ENCODE peak calls at places on chromosomes 6 and 20, in four cellular contexts. X is epithelial cell of esophagus, I is nucleus accumbens, Z is LHCN-M2. V is an unnamed sample.

GRCh38 chr20:49610701-49611538 is 43.0 kb upstream of the PTGIS start:
- DNase-seq in Z (peak; percentile 29), X (peak; percentile 55), I (peak; percentile 69), V (peak; percentile 71)

GRCh38 chr6:72946766-72947165 is 278.5 kb downstream of the KHDC1L start:
- DNase-seq in Z (peak; percentile 35), X (peak; percentile 40), I (no peak), V (no peak)

GRCh38 chr6:122749451-122750050 is 30.0 kb upstream of the FABP7 start:
- DNase-seq in Z (peak; percentile 13), I (no peak), X (no peak), V (no peak)

GRCh38 chr6:31180500-31180899 is 10.0 kb upstream of the POU5F1 start:
- DNase-seq in I (peak; percentile 45), Z (no peak), X (peak; percentile 60), V (peak; percentile 46)

GRCh38 chr20:45354423-45355208 is 6.4 kb upstream of the SDC4 start:
- DNase-seq in X (no peak), Z (peak; percentile 51), I (no peak), V (no peak)

GRCh38 chr20:44707259-44707580 is 7.9 kb upstream of the CCN5 start:
- DNase-seq in I (no peak), Z (no peak), X (no peak), V (no peak)

GRCh38 chr6:6674872-6675271 is 86.4 kb downstream of the LY86 start:
- DNase-seq in X (peak; percentile 30), Z (no peak), I (no peak), V (no peak)

GRCh38 chr6:20630136-20630535 is 95.9 kb downstream of the CDKAL1 start:
- DNase-seq in Z (no peak), I (no peak), X (no peak), V (no peak)

GRCh38 chr6:41560440-41561192 is 14.4 kb downstream of the FOXP4 start:
- DNase-seq in I (no peak), X (no peak), Z (no peak), V (no peak)

GRCh38 chr20:49483706-49484101 is 1.2 kb upstream of the KCNB1 start:
- DNase-seq in Z (no peak), I (no peak), X (no peak), V (no peak)

GRCh38 chr20:38726849-38727601 is 2.7 kb downstream of the SLC32A1 start:
- DNase-seq in Z (no peak), X (no peak), I (no peak), V (no peak)

GRCh38 chr6:30097902-30098606 is 14.8 kb downstream of the TRIM31 start:
- DNase-seq in Z (no peak), X (peak; percentile 30), I (no peak), V (no peak)

GRCh38 chr6:150290429-150290828 is 78.4 kb upstream of the IYD start:
- DNase-seq in X (peak; percentile 98), I (no peak), Z (no peak), V (peak; percentile 77)

GRCh38 chr6:56961151-56961550 is 6.2 kb downstream of the BEND6 start:
- DNase-seq in I (no peak), Z (peak; percentile 51), X (peak; percentile 31), V (no peak)

GRCh38 chr6:29953001-29953436 is 10.7 kb downstream of the HLA-A start:
- DNase-seq in Z (peak; percentile 84), I (no peak), X (peak; percentile 83), V (no peak)

GRCh38 chr6:130577178-130577919 is 211.5 kb downstream of the TMEM200A start:
- DNase-seq in I (no peak), X (no peak), Z (no peak), V (no peak)

GRCh38 chr6:151675746-151676459 is 131.6 kb upstream of the ESR1 start:
- DNase-seq in X (peak; percentile 77), Z (peak; percentile 12), I (no peak), V (no peak)

GRCh38 chr6:25056130-25056529 is 120.4 kb upstream of the RIPOR2 start:
- DNase-seq in Z (no peak), I (no peak), X (no peak), V (no peak)